ENCODE peak calls at places on chromosomes 4 and X, in five cellular contexts. G, W, A, Y and O are unnamed samples.

GRCh38 chr4:86060341-86060740 is 299.5 kb downstream of the MAPK10 start:
- DNase-seq in G (no peak), W (no peak), A (no peak), Y (no peak), O (no peak)

GRCh38 chr4:80231180-80231579 is 33.9 kb downstream of the PRDM8 start:
- DNase-seq in G (no peak), W (no peak), A (no peak), Y (no peak), O (no peak)

GRCh38 chrX:132908891-132909290 is 49.5 kb downstream of the HS6ST2 start:
- DNase-seq in G (no peak), W (no peak), A (no peak), Y (no peak), O (peak)

GRCh38 chr4:40335508-40335860 is 351 bp downstream of the CHRNA9 start:
- DNase-seq in G (no peak), W (no peak), A (no peak), Y (no peak), O (no peak)

GRCh38 chr4:174340714-174341113 is 57.0 kb downstream of the CEP44 start:
- DNase-seq in G (no peak), W (no peak), A (no peak), Y (no peak), O (no peak)

GRCh38 chrX:129983575-129984131 is 1.2 kb downstream of the BCORL1 start:
- DNase-seq in G (no peak), W (no peak), A (peak), Y (peak), O (peak)

GRCh38 chrX:153463031-153463430 is 7.3 kb downstream of the HAUS7 start:
- DNase-seq in G (no peak), W (no peak), A (no peak), Y (no peak), O (no peak)

GRCh38 chr4:10664408-10664807 is 20.2 kb downstream of the CLNK start:
- DNase-seq in G (no peak), W (peak), A (no peak), Y (peak), O (no peak)

GRCh38 chr4:106522839-106523238 is 154.3 kb upstream of the GIMD1 start:
- DNase-seq in G (no peak), W (no peak), A (no peak), Y (no peak), O (no peak)

GRCh38 chr4:82620126-82620525 is 58.3 kb upstream of the TMEM150C start:
- DNase-seq in G (no peak), W (no peak), A (no peak), Y (no peak), O (no peak)

GRCh38 chr4:17786567-17786966 is 5.1 kb upstream of the FAM184B start:
- DNase-seq in G (no peak), W (no peak), A (no peak), Y (no peak), O (no peak)

GRCh38 chrX:103608305-103608963 is 671 bp downstream of the TCEAL3 start:
- DNase-seq in G (no peak), W (no peak), A (no peak), Y (peak), O (peak)

GRCh38 chrX:47327902-47328301 is 42.5 kb upstream of the ZNF157 start:
- DNase-seq in G (no peak), W (no peak), A (no peak), Y (no peak), O (no peak)

GRCh38 chr4:45147866-45148265 is 421.5 kb upstream of the GNPDA2 start:
- DNase-seq in G (no peak), W (no peak), A (no peak), Y (no peak), O (no peak)

GRCh38 chr4:7655549-7656243 is 221.0 kb upstream of the PSAPL1 start:
- DNase-seq in G (no peak), W (no peak), A (no peak), Y (no peak), O (peak)

GRCh38 chrX:16148896-16149295 is 18.4 kb upstream of the MAGEB17 start:
- DNase-seq in G (no peak), W (no peak), A (peak), Y (no peak), O (peak)

GRCh38 chr4:26343041-26343403 is 22.2 kb downstream of the RBPJ start:
- DNase-seq in G (no peak), W (no peak), A (no peak), Y (no peak), O (no peak)

GRCh38 chr4:42119916-42120315 is 32.5 kb downstream of the BEND4 start:
- DNase-seq in G (no peak), W (no peak), A (no peak), Y (no peak), O (no peak)

GRCh38 chrX:10327651-10328050 is 170.9 kb downstream of the CLCN4 start:
- DNase-seq in G (no peak), W (no peak), A (no peak), Y (no peak), O (peak)

GRCh38 chrX:2677764-2678163 is 13.3 kb upstream of the CD99 start:
- DNase-seq in G (no peak), W (peak), A (peak), Y (peak), O (peak)

GRCh38 chr4:142516686-142517145 is 329.4 kb downstream of the INPP4B start:
- DNase-seq in G (no peak), W (peak), A (peak), Y (peak), O (no peak)

GRCh38 chr4:71184195-71184781 is 154.5 kb upstream of the SLC4A4 start:
- DNase-seq in G (no peak), W (peak), A (peak), Y (peak), O (peak)

GRCh38 chr4:68368566-68369473 is 18.9 kb upstream of the YTHDC1 start:
- DNase-seq in G (no peak), W (peak), A (peak), Y (no peak), O (no peak)

GRCh38 chr4:175536852-175537453 is 275.1 kb downstream of the GPM6A start:
- DNase-seq in G (no peak), W (peak), A (no peak), Y (no peak), O (no peak)

GRCh38 chr4:47287735-47288134 is 175.8 kb downstream of the COMMD8 start:
- DNase-seq in G (no peak), W (peak), A (no peak), Y (no peak), O (no peak)

GRCh38 chrX:121179972-121180371 is 132.6 kb downstream of the GLUD2 start:
- DNase-seq in G (no peak), W (no peak), A (no peak), Y (no peak), O (no peak)

GRCh38 chr4:20625460-20625859 is 74.8 kb upstream of the PACRGL start:
- DNase-seq in G (no peak), W (no peak), A (no peak), Y (peak), O (no peak)

GRCh38 chr4:53013873-53014272 is 151.8 kb downstream of the RASL11B start:
- DNase-seq in G (no peak), W (no peak), A (no peak), Y (no peak), O (no peak)
- H3K27ac ChIP-seq in G (no peak), W (no peak), A (no peak), Y (no peak), O (no peak)

DNA sequence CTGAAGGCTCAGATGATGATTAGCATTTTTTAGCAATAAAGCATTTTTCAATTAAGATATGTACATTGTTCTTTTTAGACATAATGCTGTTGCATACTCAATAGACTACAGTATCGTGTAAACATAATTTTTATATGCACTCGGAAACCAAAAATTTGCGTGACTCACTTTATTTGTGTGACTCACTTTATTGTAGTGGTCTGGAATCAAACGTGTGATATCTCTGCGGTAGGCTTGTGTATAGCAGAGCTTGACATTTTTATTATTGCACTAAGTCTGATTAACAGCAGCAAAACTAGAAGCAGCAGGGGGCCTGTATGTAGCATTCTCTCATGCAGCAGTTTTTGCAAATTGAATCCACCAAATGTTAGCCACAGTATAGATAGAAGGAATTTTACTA is 119.1 kb upstream of the PRDX4 start:
- DNase-seq in G (no peak), W (no peak), A (no peak), Y (no peak), O (no peak)
- H3K27ac ChIP-seq in G (no peak), W (no peak), A (no peak), Y (no peak), O (no peak)

GRCh38 chr4:184439856-184440592 is 34.3 kb downstream of the IRF2 start:
- DNase-seq in G (no peak), W (peak), A (no peak), Y (no peak), O (peak)
- H3K27ac ChIP-seq in G (no peak), W (peak), A (no peak), Y (peak), O (no peak)

DNA sequence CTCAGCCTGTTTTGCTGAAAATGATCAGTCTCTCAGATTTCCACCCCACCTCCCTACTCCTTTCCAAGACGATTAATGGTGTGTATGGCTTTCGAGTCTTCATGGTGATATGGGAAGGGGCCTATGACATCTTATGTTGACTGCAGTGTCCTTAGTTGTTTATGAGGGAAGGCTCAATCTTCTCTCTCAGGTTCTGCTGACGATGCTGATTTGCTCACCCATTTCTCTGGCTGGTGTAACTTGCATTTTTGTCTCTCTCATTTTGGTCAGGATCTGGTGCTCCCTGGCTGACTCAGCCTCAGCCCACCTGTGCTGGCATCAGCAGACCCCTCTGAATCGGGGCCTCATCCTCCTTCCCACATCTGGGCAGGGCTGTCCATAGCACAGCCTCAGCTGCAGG is 31.4 kb upstream of the XAGE2 start:
- DNase-seq in G (no peak), W (no peak), A (no peak), Y (no peak), O (no peak)
- H3K27ac ChIP-seq in G (no peak), W (no peak), A (no peak), Y (no peak), O (no peak)

GRCh38 chr4:177313263-177313662 is 3.6 kb downstream of the NEIL3 start:
- DNase-seq in G (no peak), W (peak), A (no peak), Y (no peak), O (no peak)

GRCh38 chr4:177302371-177303100 is 7.1 kb upstream of the NEIL3 start:
- DNase-seq in G (no peak), W (peak), A (no peak), Y (no peak), O (no peak)

GRCh38 chr4:177309525-177310371 is at the start of gene NEIL3:
- DNase-seq in G (peak), W (peak), A (peak), Y (peak), O (peak)

GRCh38 chr4:177308842-177309524 is 691 bp upstream of the NEIL3 start:
- DNase-seq in G (no peak), W (no peak), A (no peak), Y (no peak), O (no peak)

GRCh38 chr4:177308125-177308524 is 1.5 kb upstream of the NEIL3 start:
- DNase-seq in G (no peak), W (peak), A (no peak), Y (no peak), O (no peak)
- H3K27ac ChIP-seq in G (no peak), W (no peak), A (no peak), Y (no peak), O (no peak)

GRCh38 chr4:27398911-27399310 is 538.3 kb downstream of the STIM2 start:
- DNase-seq in G (no peak), W (no peak), A (no peak), Y (no peak), O (no peak)

DNA sequence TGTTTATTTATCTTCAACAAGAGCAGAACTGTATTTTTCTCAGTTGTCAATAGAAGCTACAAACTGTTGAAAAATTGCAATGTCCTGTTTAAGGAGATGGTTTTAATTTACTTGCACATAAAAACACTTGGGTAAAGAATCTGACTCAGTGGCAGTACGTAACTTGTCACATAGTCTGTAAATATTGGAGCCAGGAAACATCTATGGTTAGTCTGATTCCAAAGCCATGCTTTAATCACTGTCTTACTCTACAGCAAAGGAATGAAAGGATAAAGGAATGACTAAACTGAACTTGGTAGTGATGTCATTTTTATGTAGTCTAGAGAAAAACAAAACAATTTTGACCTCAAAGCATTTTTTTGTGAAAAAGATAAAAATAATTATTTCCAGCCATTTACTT is 537.2 kb downstream of the STIM2 start:
- DNase-seq in G (no peak), W (peak), A (no peak), Y (no peak), O (no peak)
- H3K27ac ChIP-seq in G (no peak), W (no peak), A (no peak), Y (no peak), O (no peak)

GRCh38 chr4:95758001-95758400 is 81.9 kb upstream of the PDHA2 start:
- DNase-seq in G (no peak), W (no peak), A (no peak), Y (no peak), O (no peak)
- H3K27ac ChIP-seq in G (no peak), W (no peak), A (no peak), Y (no peak), O (no peak)